ENCODE peak calls at places on chromosomes 12 and 14, in four cellular contexts. Z is endothelial cell of umbilical vein, Q is GM12878, V is HCT116. L is an unnamed sample. For H4K20me1, the result is how much of the 10 kb centered on the place peaks cover.

GRCh38 chr12:71846322-71846940 is 6.9 kb downstream of the TBC1D15 start:
- DNase-seq in Z (peak), Q (no peak), V (peak), L (no peak)

GRCh38 chr14:61042220-61042619 is 61.2 kb downstream of the SLC38A6 start:
- DNase-seq in Z (no peak), Q (no peak), V (no peak), L (no peak)

GRCh38 chr12:81167694-81168093 is 89.8 kb downstream of the ACSS3 start:
- DNase-seq in Z (peak), Q (no peak), V (no peak), L (no peak)

GRCh38 chr12:12534134-12534866 is 28.4 kb downstream of the DUSP16 start:
- DNase-seq in Z (no peak), Q (no peak), V (no peak), L (no peak)

GRCh38 chr14:76867536-76868452 is 41.6 kb downstream of the LRRC74A start:
- DNase-seq in Z (no peak), Q (no peak), V (no peak), L (peak)

GRCh38 chr14:85617799-85618198 is 87.9 kb downstream of the FLRT2 start:
- DNase-seq in Z (no peak), Q (no peak), V (no peak), L (no peak)

GRCh38 chr12:39541471-39541870 is 78.1 kb downstream of the ABCD2 start:
- DNase-seq in Z (no peak), Q (no peak), V (no peak), L (no peak)

GRCh38 chr12:115922952-115923564 is 354.4 kb downstream of the MED13L start:
- DNase-seq in Z (no peak), Q (no peak), V (no peak), L (peak)

GRCh38 chr14:80565001-80565400 is 353.7 kb upstream of the DIO2 start:
- DNase-seq in Z (no peak), Q (no peak), V (no peak), L (no peak)

GRCh38 chr12:77231548-77231947 is 166.2 kb upstream of the E2F7 start:
- DNase-seq in Z (peak), Q (no peak), V (no peak), L (no peak)

DNA sequence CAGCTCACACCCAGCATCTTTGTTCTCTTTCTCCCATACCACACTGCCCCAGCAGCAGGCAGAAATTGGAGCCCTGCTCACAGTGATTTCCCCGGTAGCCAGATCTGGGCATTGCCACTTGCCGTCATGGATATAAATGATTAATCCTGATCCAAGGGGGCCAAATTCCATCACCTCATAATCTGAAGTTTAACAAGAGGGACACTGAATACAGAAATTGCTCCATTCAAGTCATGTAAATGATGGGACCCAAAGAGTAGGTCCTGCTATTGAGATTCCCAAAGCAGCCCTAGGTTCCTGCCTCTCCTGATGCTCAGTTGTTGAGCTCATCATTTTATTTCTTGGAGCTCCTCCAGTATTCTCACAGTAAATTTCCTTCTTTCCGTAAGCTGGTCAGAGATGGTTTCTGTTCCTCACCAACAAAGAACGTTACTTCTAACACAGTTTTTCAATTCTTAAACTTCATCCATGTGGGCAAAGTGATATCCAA is 11.7 kb downstream of the ITPR2 start:
- DNase-seq in Z (peak), Q (no peak), V (no peak), L (no peak)
- H2AFZ ChIP-seq in Z (no peak), Q (no peak), V (no peak), L (no peak)

DNA sequence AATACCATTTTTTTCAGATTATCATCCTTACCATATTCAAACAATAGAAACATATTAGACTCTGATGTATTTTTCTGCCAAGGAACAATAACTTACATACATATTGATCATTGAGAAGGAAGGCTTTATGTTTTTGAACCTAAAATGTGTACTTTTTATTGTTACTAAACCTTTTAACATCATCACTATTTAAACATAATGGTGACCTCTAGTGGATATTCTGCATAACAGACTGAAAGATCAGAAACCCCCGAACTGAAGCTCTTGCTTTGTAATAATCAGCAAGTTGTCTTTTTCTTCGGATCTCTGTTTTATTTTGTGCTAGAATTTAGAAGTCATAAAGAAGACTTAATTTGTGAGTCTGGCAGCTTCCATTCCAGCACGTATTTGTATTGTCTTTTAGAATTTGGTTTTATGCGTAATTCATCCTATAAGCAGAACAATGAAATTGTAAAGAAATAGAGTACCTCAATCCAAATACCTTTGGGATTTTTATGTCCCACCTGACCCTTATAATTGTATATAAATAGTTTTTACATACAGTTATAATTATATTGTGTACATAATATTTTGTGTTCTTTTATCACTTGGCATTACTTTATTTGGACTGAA is 125.9 kb upstream of the ATF1 start:
- DNase-seq in Z (peak), Q (no peak), V (no peak), L (no peak)
- H4K20me1 ChIP-seq in Z (under half), Q (under half), V (under half), L (under half)

GRCh38 chr14:66045572-66046021 is 440.6 kb upstream of the CCDC196 start:
- DNase-seq in Z (peak), Q (no peak), V (no peak), L (no peak)

GRCh38 chr14:66046591-66046990 is 439.6 kb upstream of the CCDC196 start:
- DNase-seq in Z (no peak), Q (no peak), V (no peak), L (no peak)

GRCh38 chr14:66043921-66044320 is 442.2 kb upstream of the CCDC196 start:
- DNase-seq in Z (peak), Q (no peak), V (no peak), L (no peak)

GRCh38 chr14:66046035-66046434 is 440.1 kb upstream of the CCDC196 start:
- DNase-seq in Z (no peak), Q (no peak), V (no peak), L (no peak)
- H2AFZ ChIP-seq in Z (no peak), Q (no peak), V (peak), L (peak)

DNA sequence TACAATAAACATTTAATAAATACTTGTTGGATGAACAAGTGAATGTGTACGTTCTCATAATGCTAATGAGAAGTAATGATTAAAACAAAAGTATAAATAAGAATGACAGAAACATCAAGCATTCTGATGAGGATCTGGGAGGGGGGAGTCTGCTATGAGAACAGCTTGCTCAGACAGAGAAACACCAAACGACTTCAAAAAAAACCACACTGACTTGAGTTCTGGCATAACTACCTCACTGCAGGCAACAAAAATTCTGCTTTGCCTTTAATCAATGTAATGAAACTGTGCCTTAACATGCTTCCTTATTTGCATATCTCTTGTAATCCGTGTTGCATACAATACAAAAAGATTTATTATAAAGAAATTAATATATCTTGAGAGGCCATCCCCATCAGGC is 295.3 kb upstream of the GARIN6 start:
- DNase-seq in Z (no peak), Q (no peak), V (no peak), L (no peak)
- H4K20me1 ChIP-seq in Z (under half), Q (under half), V (under half), L (under half)

DNA sequence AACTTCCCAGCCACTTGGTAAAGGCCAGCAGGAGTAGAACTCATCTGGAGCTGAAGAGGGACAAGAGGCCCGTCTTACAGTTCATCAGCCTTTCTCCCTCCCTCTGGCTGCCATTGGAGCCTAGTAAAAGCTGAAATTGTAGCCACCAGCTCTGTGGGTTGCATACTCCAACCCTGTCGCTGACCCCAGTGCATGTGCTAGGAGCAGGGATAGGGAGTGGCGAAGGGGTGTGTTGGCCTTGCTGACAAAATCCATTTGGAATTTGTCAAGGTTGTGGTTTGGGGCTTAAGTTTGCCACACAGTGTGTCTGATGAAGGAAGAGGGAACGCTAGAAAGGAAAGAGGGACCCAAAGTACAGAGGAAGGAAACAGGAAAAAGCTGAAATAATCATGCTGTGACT is 4.0 kb upstream of the ARF3 start:
- DNase-seq in Z (peak), Q (no peak), V (no peak), L (no peak)
- H2AFZ ChIP-seq in Z (peak), Q (no peak), V (no peak), L (no peak)

DNA sequence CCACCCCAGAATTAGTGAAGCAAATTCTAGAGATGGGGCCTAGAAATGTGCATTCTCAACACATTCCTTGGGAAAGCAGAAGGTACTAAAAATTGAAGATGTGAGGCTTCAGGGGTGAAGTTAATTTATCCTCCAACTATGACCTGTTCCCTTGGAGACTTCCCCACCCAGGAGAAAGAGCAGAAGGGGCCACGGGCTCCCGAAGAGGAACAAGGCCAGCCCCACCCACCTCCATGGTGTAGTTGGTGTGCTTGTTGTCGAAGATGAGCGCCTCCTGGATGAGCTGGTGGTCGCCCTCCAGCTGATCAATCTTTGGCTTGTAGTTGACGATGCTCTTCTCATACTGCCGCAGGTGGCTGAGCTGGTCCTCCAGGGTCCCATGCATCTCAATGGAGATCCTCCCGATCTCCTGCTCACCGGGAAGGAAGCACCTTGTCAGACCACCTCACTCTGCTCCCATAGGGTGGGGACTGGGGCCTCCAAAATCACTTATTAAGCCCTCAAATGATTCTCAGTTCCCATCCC is 87.8 kb upstream of the ZFP36L1 start:
- DNase-seq in Z (no peak), Q (no peak), V (no peak), L (no peak)
- H4K20me1 ChIP-seq in Z (under half), Q (under half), V (under half), L (under half)

DNA sequence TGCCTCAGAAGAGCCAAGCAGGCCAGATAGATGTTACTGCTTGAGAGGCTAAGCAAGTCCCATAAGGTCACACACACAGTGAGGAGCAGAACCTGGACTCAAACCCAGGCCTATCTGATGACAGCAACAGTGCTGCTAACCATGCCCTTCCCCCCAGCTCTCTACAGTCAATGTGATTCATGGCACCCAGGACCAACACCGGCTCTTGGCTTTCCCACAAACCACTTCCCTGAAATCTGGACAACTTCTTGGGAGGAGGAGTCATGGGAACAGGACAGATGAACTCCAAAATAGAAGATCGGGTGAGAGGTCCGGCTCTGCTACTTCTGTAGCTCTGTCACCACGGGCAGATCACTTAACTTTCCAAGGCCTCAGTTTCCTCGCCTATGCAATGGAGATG is 716 bp upstream of the PTGDR start:
- DNase-seq in Z (no peak), Q (no peak), V (no peak), L (no peak)
- H2AFZ ChIP-seq in Z (no peak), Q (no peak), V (no peak), L (no peak)

DNA sequence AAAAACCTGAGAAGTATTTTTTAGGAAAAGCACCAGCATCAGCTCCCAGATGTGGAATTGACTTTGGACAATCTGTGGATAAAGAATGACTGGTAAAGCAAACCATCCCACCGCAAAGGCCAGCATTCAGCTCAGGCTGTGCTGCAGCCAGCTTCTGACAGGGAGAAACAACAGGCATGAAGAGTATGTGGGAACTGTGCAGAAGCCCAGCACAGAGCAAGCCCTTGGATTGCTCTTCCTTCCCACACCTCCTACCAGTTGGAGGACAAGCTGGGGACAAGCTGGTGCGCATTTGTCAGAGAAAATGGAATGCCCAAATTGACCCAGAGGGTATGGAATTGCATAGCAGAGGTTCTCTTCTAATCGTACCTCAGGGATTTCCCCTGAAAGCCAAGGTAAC is 228.1 kb downstream of the ANO2 start:
- DNase-seq in Z (no peak), Q (no peak), V (no peak), L (no peak)
- H4K20me1 ChIP-seq in Z (under half), Q (under half), V (under half), L (under half)

DNA sequence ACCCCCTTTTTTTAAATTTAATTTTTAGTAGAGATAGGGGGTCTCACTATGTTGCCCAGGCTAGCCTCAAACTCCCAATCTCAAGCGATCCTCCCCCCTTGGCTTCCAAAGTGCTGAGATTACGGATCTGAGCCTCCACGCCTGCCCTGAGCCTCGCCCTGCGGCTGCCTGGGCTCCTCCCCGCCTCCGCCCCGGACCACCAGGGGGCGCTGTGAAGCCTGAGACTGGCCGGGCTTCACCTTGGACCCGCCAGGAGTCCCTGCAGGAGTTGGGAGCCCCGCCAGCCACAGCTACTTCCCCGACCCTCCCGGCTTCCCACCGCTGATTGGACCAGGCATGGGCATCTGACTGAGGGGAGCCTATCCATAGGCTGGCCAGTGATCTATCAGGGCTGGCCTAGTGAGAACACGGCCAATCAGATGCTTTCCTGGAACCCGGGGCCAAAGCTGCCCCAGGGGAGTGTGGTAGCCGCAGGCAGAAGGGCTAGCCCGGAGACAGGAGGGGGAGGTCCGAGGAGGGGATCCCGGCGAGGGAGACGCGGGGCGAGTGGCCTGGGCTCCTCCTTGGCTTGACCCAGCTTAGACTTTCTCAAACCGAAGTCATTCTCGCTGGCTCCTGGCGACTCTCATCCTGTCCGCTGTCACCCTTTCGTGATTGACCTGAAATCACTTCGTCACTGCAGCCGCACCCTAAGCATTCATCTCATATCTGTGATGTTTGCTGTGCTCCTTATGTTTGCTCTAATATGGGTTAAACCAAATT is 15.1 kb upstream of the ANKRD9 start:
- DNase-seq in Z (peak), Q (peak), V (peak), L (peak)
- H2AFZ ChIP-seq in Z (peak), Q (peak), V (no peak), L (peak)